ENCODE peak calls at places on chromosome 9, in five cellular contexts. One of them, this sample, is unnamed.

GRCh38 chr9:93862877-93863545 is 92.1 kb downstream of the BARX1 start:
- DNase-seq in astrocyte of the spinal cord: no peak
- DNase-seq in stomach: no peak
- DNase-seq in OCI-LY7: no peak
- DNase-seq in pancreas: no peak
- DNase-seq in this sample: no peak

GRCh38 chr9:90964101-90965020 is 162.7 kb downstream of the SYK start:
- DNase-seq in stomach: peak
- DNase-seq in pancreas: no peak
- DNase-seq in astrocyte of the spinal cord: peak
- DNase-seq in OCI-LY7: peak
- DNase-seq in this sample: peak

GRCh38 chr9:84170521-84171141 is 169.9 kb downstream of the SLC28A3 start:
- DNase-seq in astrocyte of the spinal cord: peak
- DNase-seq in stomach: peak
- DNase-seq in OCI-LY7: no peak
- DNase-seq in pancreas: peak
- DNase-seq in this sample: peak

GRCh38 chr9:131500377-131500776 is 2.3 kb upstream of the POMT1 start:
- DNase-seq in pancreas: no peak
- DNase-seq in OCI-LY7: no peak
- DNase-seq in astrocyte of the spinal cord: no peak
- DNase-seq in stomach: no peak
- DNase-seq in this sample: no peak

GRCh38 chr9:138050472-138051330 is 173.1 kb downstream of the CACNA1B start:
- DNase-seq in OCI-LY7: no peak
- DNase-seq in stomach: peak
- DNase-seq in pancreas: peak
- DNase-seq in astrocyte of the spinal cord: no peak
- DNase-seq in this sample: no peak

GRCh38 chr9:68997676-68998075 is 16.2 kb downstream of the PRKACG start:
- DNase-seq in OCI-LY7: no peak
- DNase-seq in stomach: no peak
- DNase-seq in astrocyte of the spinal cord: no peak
- DNase-seq in pancreas: no peak
- DNase-seq in this sample: no peak

GRCh38 chr9:19298601-19299000 is 68.1 kb downstream of the DENND4C start:
- DNase-seq in OCI-LY7: no peak
- DNase-seq in astrocyte of the spinal cord: peak
- DNase-seq in pancreas: no peak
- DNase-seq in stomach: no peak
- DNase-seq in this sample: no peak

GRCh38 chr9:116088396-116088795 is 65.2 kb upstream of the PAPPA start:
- DNase-seq in astrocyte of the spinal cord: no peak
- DNase-seq in stomach: no peak
- DNase-seq in OCI-LY7: no peak
- DNase-seq in pancreas: no peak
- DNase-seq in this sample: no peak

GRCh38 chr9:3963266-3964019 is 336.4 kb downstream of the GLIS3 start:
- DNase-seq in OCI-LY7: no peak
- DNase-seq in stomach: peak
- DNase-seq in astrocyte of the spinal cord: peak
- DNase-seq in pancreas: no peak
- DNase-seq in this sample: peak

GRCh38 chr9:75071530-75072122 is 16.3 kb downstream of the NMRK1 start:
- DNase-seq in stomach: peak
- DNase-seq in astrocyte of the spinal cord: no peak
- DNase-seq in pancreas: no peak
- DNase-seq in OCI-LY7: peak
- DNase-seq in this sample: no peak

GRCh38 chr9:96453625-96454024 is 3.7 kb downstream of the HABP4 start:
- DNase-seq in pancreas: no peak
- DNase-seq in astrocyte of the spinal cord: peak
- DNase-seq in stomach: no peak
- DNase-seq in OCI-LY7: peak
- DNase-seq in this sample: peak

GRCh38 chr9:91119147-91119546 is 242.6 kb downstream of the AUH start:
- DNase-seq in stomach: no peak
- DNase-seq in pancreas: no peak
- DNase-seq in astrocyte of the spinal cord: peak
- DNase-seq in OCI-LY7: no peak
- DNase-seq in this sample: peak

GRCh38 chr9:95510610-95511231 is 6.0 kb downstream of the PTCH1 start:
- DNase-seq in stomach: peak
- DNase-seq in OCI-LY7: peak
- DNase-seq in astrocyte of the spinal cord: peak
- DNase-seq in pancreas: peak
- DNase-seq in this sample: peak

GRCh38 chr9:69200071-69200470 is 26.0 kb downstream of the TJP2 start:
- DNase-seq in OCI-LY7: no peak
- DNase-seq in pancreas: no peak
- DNase-seq in stomach: no peak
- DNase-seq in astrocyte of the spinal cord: peak
- DNase-seq in this sample: peak

GRCh38 chr9:89943309-89943708 is 338.5 kb downstream of the GADD45G start:
- DNase-seq in astrocyte of the spinal cord: no peak
- DNase-seq in stomach: no peak
- DNase-seq in OCI-LY7: no peak
- DNase-seq in pancreas: no peak
- DNase-seq in this sample: no peak

GRCh38 chr9:135925496-135926133 is 18.3 kb upstream of the CAMSAP1 start:
- DNase-seq in pancreas: no peak
- DNase-seq in OCI-LY7: no peak
- DNase-seq in stomach: no peak
- DNase-seq in astrocyte of the spinal cord: no peak
- DNase-seq in this sample: no peak

GRCh38 chr9:68574150-68574549 is 33.5 kb upstream of the TMEM252 start:
- DNase-seq in stomach: no peak
- DNase-seq in pancreas: no peak
- DNase-seq in OCI-LY7: peak
- DNase-seq in astrocyte of the spinal cord: no peak
- DNase-seq in this sample: no peak

GRCh38 chr9:131885144-131885609 is 145.3 kb upstream of the RAPGEF1 start:
- DNase-seq in stomach: peak
- DNase-seq in pancreas: no peak
- DNase-seq in OCI-LY7: no peak
- DNase-seq in astrocyte of the spinal cord: no peak
- DNase-seq in this sample: no peak

GRCh38 chr9:95264954-95265615 is 52.4 kb downstream of the FANCC start:
- DNase-seq in astrocyte of the spinal cord: peak
- DNase-seq in stomach: no peak
- DNase-seq in OCI-LY7: peak
- DNase-seq in pancreas: no peak
- DNase-seq in this sample: peak

GRCh38 chr9:127504887-127505251 is 53.6 kb downstream of the LRSAM1 start:
- DNase-seq in stomach: no peak
- DNase-seq in pancreas: peak
- DNase-seq in astrocyte of the spinal cord: no peak
- DNase-seq in OCI-LY7: no peak
- DNase-seq in this sample: no peak

GRCh38 chr9:127505396-127506116 is 54.2 kb downstream of the LRSAM1 start:
- DNase-seq in OCI-LY7: peak
- DNase-seq in stomach: no peak
- DNase-seq in pancreas: no peak
- DNase-seq in astrocyte of the spinal cord: no peak
- DNase-seq in this sample: no peak

GRCh38 chr9:127506814-127507750 is 55.8 kb downstream of the LRSAM1 start:
- DNase-seq in astrocyte of the spinal cord: peak
- DNase-seq in pancreas: no peak
- DNase-seq in OCI-LY7: no peak
- DNase-seq in stomach: no peak
- DNase-seq in this sample: no peak

GRCh38 chr9:127507751-127508648 is 56.7 kb downstream of the LRSAM1 start:
- DNase-seq in OCI-LY7: no peak
- DNase-seq in pancreas: no peak
- DNase-seq in astrocyte of the spinal cord: no peak
- DNase-seq in stomach: no peak
- DNase-seq in this sample: no peak

DNA sequence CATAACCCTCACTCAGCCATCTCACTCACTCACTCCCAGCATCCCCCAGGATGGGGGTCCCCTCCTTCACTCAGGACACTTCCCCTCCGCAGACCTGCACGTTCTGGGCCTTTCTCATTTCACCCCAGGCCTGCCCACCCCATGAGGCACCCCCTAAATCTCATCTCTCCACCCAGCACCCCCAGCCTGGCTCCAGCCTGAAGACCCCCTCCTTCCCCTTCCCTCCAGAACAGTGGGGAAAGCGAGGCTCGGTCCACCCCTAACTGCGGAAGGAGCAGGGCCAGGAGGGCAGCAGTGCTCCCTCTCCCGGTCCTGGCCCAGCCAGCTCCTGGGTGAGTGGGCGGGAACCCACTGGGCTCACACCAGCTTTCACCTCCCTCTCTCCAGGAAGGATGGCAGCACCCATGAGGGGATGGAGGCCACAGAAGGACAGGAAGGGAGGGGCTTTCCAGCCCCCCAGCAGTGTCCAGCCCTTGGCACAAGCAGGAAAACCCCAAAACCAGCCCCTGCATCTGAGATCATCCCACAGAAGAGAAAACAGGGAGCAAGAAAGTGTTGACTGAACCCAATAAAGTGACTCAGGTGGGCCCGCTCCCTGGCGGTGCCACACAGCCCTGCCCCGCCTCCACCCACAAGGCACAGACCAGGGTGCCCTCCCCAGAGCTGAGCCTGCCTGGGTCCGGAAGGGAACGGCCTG is 55.0 kb downstream of the LRSAM1 start:
- DNase-seq in OCI-LY7: no peak
- DNase-seq in pancreas: no peak
- DNase-seq in astrocyte of the spinal cord: no peak
- DNase-seq in stomach: no peak
- DNase-seq in this sample: no peak
- TF ChIP-seq CTCF in OCI-LY7: peak
- TF ChIP-seq CTCF in pancreas: no peak
- TF ChIP-seq CTCF in astrocyte of the spinal cord: no peak
- TF ChIP-seq CTCF in stomach: no peak
- TF ChIP-seq CTCF in this sample: no peak

GRCh38 chr9:127449332-127449966 is 1.8 kb downstream of the RPL12 start:
- DNase-seq in OCI-LY7: peak
- DNase-seq in pancreas: no peak
- DNase-seq in astrocyte of the spinal cord: peak
- DNase-seq in stomach: no peak
- DNase-seq in this sample: peak

GRCh38 chr9:127446720-127447415 is 4.3 kb downstream of the RPL12 start:
- DNase-seq in astrocyte of the spinal cord: no peak
- DNase-seq in OCI-LY7: no peak
- DNase-seq in pancreas: no peak
- DNase-seq in stomach: no peak
- DNase-seq in this sample: no peak

GRCh38 chr9:127447416-127448111 is 3.6 kb downstream of the RPL12 start:
- DNase-seq in OCI-LY7: no peak
- DNase-seq in stomach: no peak
- DNase-seq in astrocyte of the spinal cord: peak
- DNase-seq in pancreas: no peak
- DNase-seq in this sample: peak

GRCh38 chr9:127450170-127450830 is 906 bp downstream of the RPL12 start:
- DNase-seq in astrocyte of the spinal cord: peak
- DNase-seq in OCI-LY7: peak
- DNase-seq in stomach: peak
- DNase-seq in pancreas: no peak
- DNase-seq in this sample: peak

GRCh38 chr9:127448112-127448805 is 2.9 kb downstream of the RPL12 start:
- DNase-seq in astrocyte of the spinal cord: no peak
- DNase-seq in pancreas: no peak
- DNase-seq in OCI-LY7: no peak
- DNase-seq in stomach: no peak
- DNase-seq in this sample: peak
- H3K4me3 ChIP-seq in astrocyte of the spinal cord: peak
- H3K4me3 ChIP-seq in pancreas: peak
- H3K4me3 ChIP-seq in OCI-LY7: peak
- H3K4me3 ChIP-seq in stomach: peak
- H3K4me3 ChIP-seq in this sample: peak

GRCh38 chr9:6907772-6908381 is 150.1 kb downstream of the KDM4C start:
- DNase-seq in OCI-LY7: no peak
- DNase-seq in pancreas: no peak
- DNase-seq in astrocyte of the spinal cord: peak
- DNase-seq in stomach: no peak
- DNase-seq in this sample: peak
- TF ChIP-seq CTCF in OCI-LY7: peak
- TF ChIP-seq CTCF in pancreas: no peak
- TF ChIP-seq CTCF in astrocyte of the spinal cord: peak
- TF ChIP-seq CTCF in stomach: no peak
- TF ChIP-seq CTCF in this sample: peak

GRCh38 chr9:32584784-32585183 is 11.8 kb upstream of the NDUFB6 start:
- DNase-seq in astrocyte of the spinal cord: no peak
- DNase-seq in pancreas: no peak
- DNase-seq in stomach: no peak
- DNase-seq in OCI-LY7: no peak
- DNase-seq in this sample: peak
- H3K4me3 ChIP-seq in astrocyte of the spinal cord: no peak
- H3K4me3 ChIP-seq in pancreas: no peak
- H3K4me3 ChIP-seq in stomach: no peak
- H3K4me3 ChIP-seq in OCI-LY7: no peak
- H3K4me3 ChIP-seq in this sample: no peak

GRCh38 chr9:134395002-134395517 is 68.8 kb downstream of the RXRA start:
- DNase-seq in OCI-LY7: no peak
- DNase-seq in pancreas: no peak
- DNase-seq in stomach: no peak
- DNase-seq in astrocyte of the spinal cord: no peak
- DNase-seq in this sample: no peak

GRCh38 chr9:134396825-134397224 is 70.6 kb downstream of the RXRA start:
- DNase-seq in OCI-LY7: peak
- DNase-seq in astrocyte of the spinal cord: no peak
- DNase-seq in pancreas: no peak
- DNase-seq in stomach: no peak
- DNase-seq in this sample: no peak

GRCh38 chr9:134398756-134399155 is 72.5 kb downstream of the RXRA start:
- DNase-seq in OCI-LY7: no peak
- DNase-seq in stomach: no peak
- DNase-seq in astrocyte of the spinal cord: no peak
- DNase-seq in pancreas: no peak
- DNase-seq in this sample: no peak

GRCh38 chr9:134395727-134396257 is 69.5 kb downstream of the RXRA start:
- DNase-seq in astrocyte of the spinal cord: no peak
- DNase-seq in pancreas: no peak
- DNase-seq in OCI-LY7: no peak
- DNase-seq in stomach: no peak
- DNase-seq in this sample: no peak

DNA sequence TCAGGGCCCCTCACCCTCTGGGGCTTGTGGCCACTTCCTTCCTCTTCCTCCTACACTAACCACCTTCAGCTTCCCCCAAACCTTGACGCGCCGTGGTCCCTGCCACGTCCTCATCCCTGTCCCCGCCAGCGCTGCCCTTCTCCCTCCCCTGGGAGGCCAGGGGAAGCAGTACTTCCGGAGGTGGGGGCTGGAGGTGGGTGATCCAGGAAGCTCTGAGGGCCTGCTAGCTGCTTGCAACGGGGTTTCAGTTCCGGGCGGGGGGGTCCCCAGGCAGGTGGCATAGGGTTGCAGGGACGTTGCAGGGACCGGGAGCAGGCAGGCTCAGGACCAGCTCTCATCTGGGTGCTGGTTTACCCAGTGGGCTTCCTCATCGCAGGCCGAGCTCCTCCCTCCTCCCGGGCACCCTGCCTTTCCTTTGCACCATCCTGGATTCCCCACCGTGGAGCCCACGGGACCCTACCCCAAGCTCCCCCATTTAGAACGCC is 70.0 kb downstream of the RXRA start:
- DNase-seq in astrocyte of the spinal cord: no peak
- DNase-seq in OCI-LY7: peak
- DNase-seq in pancreas: no peak
- DNase-seq in stomach: no peak
- DNase-seq in this sample: no peak
- TF ChIP-seq CTCF in astrocyte of the spinal cord: no peak
- TF ChIP-seq CTCF in OCI-LY7: no peak
- TF ChIP-seq CTCF in pancreas: no peak
- TF ChIP-seq CTCF in stomach: no peak
- TF ChIP-seq CTCF in this sample: no peak